ENCODE peak calls at places on chromosomes 13 and 19, in nine cellular contexts. P is iris pigment epithelial cell, R is body of pancreas, X is WERI-Rb-1, M is activated T-helper 1 cell treated with Interleukin-2 at 50 U/mL for 16 hours, C is T-helper 2 cell, W is NCI-H146, A is anterior cingulate cortex, G is AG08395. S is an unnamed sample.

GRCh38 chr19:3027981-3028304 is 1.1 kb downstream of the TLE2 start:
- DNase-seq in P (no peak), R (peak), X (no peak), M (no peak), C (no peak), W (no peak), A (no peak), G (no peak), S (no peak)

GRCh38 chr19:39539165-39539518 is 819 bp downstream of the EID2 start:
- DNase-seq in P (peak), R (no peak), X (no peak), M (no peak), C (no peak), W (no peak), A (no peak), G (no peak), S (peak)

GRCh38 chr13:84439108-84439507 is 556.8 kb upstream of the SLITRK1 start:
- DNase-seq in P (peak), R (no peak), X (no peak), M (no peak), C (no peak), W (no peak), A (no peak), G (no peak), S (no peak)

GRCh38 chr13:74206061-74206561 is 71.9 kb upstream of the KLF12 start:
- DNase-seq in P (peak), R (no peak), X (no peak), M (no peak), C (no peak), W (no peak), A (no peak), G (peak), S (peak)

GRCh38 chr19:49210108-49210900 is 52.7 kb downstream of the TRPM4 start:
- DNase-seq in P (peak), R (peak), X (peak), M (no peak), C (peak), W (no peak), A (no peak), G (no peak), S (no peak)

GRCh38 chr19:38742906-38743305 is 1.4 kb downstream of the CAPN12 start:
- DNase-seq in P (no peak), R (no peak), X (no peak), M (no peak), C (no peak), W (no peak), A (no peak), G (no peak), S (peak)

GRCh38 chr19:17553256-17553655 is 2.2 kb upstream of the COLGALT1 start:
- DNase-seq in P (peak), R (peak), X (no peak), M (no peak), C (no peak), W (no peak), A (no peak), G (peak), S (peak)

GRCh38 chr13:74273591-74273990 is 139.4 kb upstream of the KLF12 start:
- DNase-seq in P (no peak), R (no peak), X (no peak), M (no peak), C (no peak), W (no peak), A (no peak), G (no peak), S (no peak)

GRCh38 chr19:2248136-2249009 is 750 bp upstream of the AMH start:
- DNase-seq in P (no peak), R (no peak), X (no peak), M (no peak), C (no peak), W (no peak), A (no peak), G (no peak), S (no peak)